ENCODE peak calls at places on chromosomes 4 and X, in seven cellular contexts. J is lower leg skin, T is adrenal gland, L is uterus, I is GM23338, C is nephron progenitor cell, Y is transverse colon. Z is an unnamed sample.

GRCh38 chrX:16807976-16808542 is 21.8 kb downstream of the TXLNG start:
- DNase-seq in I (no peak), T (no peak), L (peak), J (no peak), C (no peak), Y (peak), Z (no peak)

GRCh38 chrX:22758807-22759481 is 240.8 kb upstream of the DDX53 start:
- DNase-seq in I (no peak), J (no peak), Y (no peak), L (no peak), C (no peak), T (no peak), Z (no peak)

GRCh38 chr4:95267081-95267480 is 281.7 kb downstream of the UNC5C start:
- DNase-seq in Y (no peak), J (no peak), C (no peak), T (no peak), I (no peak), L (no peak), Z (no peak)

GRCh38 chr4:160009656-160010493 is 907.0 kb downstream of the RAPGEF2 start:
- DNase-seq in I (no peak), J (no peak), C (no peak), Y (no peak), L (no peak), T (no peak), Z (no peak)

GRCh38 chr4:183945741-183946140 is 40.6 kb downstream of the STOX2 start:
- DNase-seq in J (no peak), T (no peak), L (no peak), I (no peak), Y (no peak), C (no peak), Z (no peak)

GRCh38 chrX:53442322-53442631 is 8.1 kb upstream of the HSD17B10 start:
- DNase-seq in C (no peak), I (no peak), J (no peak), Y (no peak), L (no peak), T (no peak), Z (no peak)

GRCh38 chrX:85026170-85026569 is 22.5 kb downstream of the APOOL start:
- DNase-seq in Y (no peak), J (no peak), L (no peak), T (no peak), C (no peak), I (peak), Z (no peak)

GRCh38 chr4:40995850-40996249 is 218.5 kb downstream of the APBB2 start:
- DNase-seq in C (no peak), Y (no peak), T (no peak), L (no peak), I (no peak), J (no peak), Z (no peak)

GRCh38 chrX:112827292-112827903 is 13.2 kb downstream of the AMOT start:
- DNase-seq in L (no peak), T (no peak), C (no peak), Y (no peak), I (no peak), J (no peak), Z (no peak)

GRCh38 chrX:154750301-154751120 is at the start of gene GAB3:
- DNase-seq in C (peak), Y (peak), T (peak), L (no peak), I (peak), J (no peak), Z (peak)

GRCh38 chrX:67604979-67605703 is 61.3 kb downstream of the AR start:
- DNase-seq in Y (no peak), L (no peak), I (peak), J (no peak), C (no peak), T (no peak), Z (no peak)

GRCh38 chr4:94650690-94651089 is 107.1 kb upstream of the BMPR1B start:
- DNase-seq in I (no peak), Y (no peak), J (no peak), C (no peak), T (no peak), L (no peak), Z (no peak)

GRCh38 chr4:24794111-24794860 is 1.1 kb upstream of the SOD3 start:
- DNase-seq in C (no peak), L (peak), Y (peak), T (no peak), I (no peak), J (no peak), Z (no peak)

GRCh38 chrX:15566244-15566643 is 34.5 kb downstream of the ACE2 start:
- DNase-seq in I (peak), T (no peak), L (no peak), Y (no peak), J (no peak), C (no peak), Z (no peak)

GRCh38 chr4:145819246-145820181 is 119.1 kb downstream of the ZNF827 start:
- DNase-seq in T (no peak), C (no peak), I (no peak), L (no peak), J (no peak), Y (peak), Z (no peak)

GRCh38 chrX:68415289-68415688 is 18.0 kb downstream of the OPHN1 start:
- DNase-seq in J (no peak), T (peak), L (no peak), Y (no peak), C (no peak), I (no peak), Z (no peak)

GRCh38 chr4:101865501-101866062 is 75.1 kb downstream of the BANK1 start:
- DNase-seq in T (no peak), Y (no peak), I (no peak), J (no peak), C (no peak), L (no peak), Z (no peak)

GRCh38 chrX:8607326-8607725 is 124.6 kb downstream of the ANOS1 start:
- DNase-seq in Y (no peak), J (no peak), L (no peak), T (no peak), I (no peak), C (no peak), Z (no peak)

GRCh38 chrX:116749943-116750342 is 287.2 kb upstream of the CT83 start:
- DNase-seq in T (no peak), Y (no peak), C (no peak), J (no peak), L (no peak), I (no peak), Z (no peak)

GRCh38 chr4:80071643-80072606 is 1.1 kb downstream of the ANTXR2 start:
- DNase-seq in L (peak), T (peak), I (peak), Y (peak), C (peak), J (peak), Z (peak)

GRCh38 chrX:134935286-134935685 is 55.5 kb upstream of the SMIM10 start:
- DNase-seq in J (no peak), Y (no peak), T (no peak), L (no peak), C (no peak), I (no peak), Z (no peak)

GRCh38 chrX:19862634-19863236 is 24.7 kb downstream of the SH3KBP1 start:
- DNase-seq in T (no peak), Y (no peak), C (no peak), L (no peak), J (peak), I (peak), Z (no peak)

GRCh38 chr4:11404431-11404830 is 24.3 kb downstream of the HS3ST1 start:
- DNase-seq in T (no peak), C (no peak), J (no peak), L (no peak), Y (no peak), I (no peak), Z (no peak)

GRCh38 chr4:152138451-152138850 is 377.6 kb upstream of the GATB start:
- DNase-seq in C (no peak), T (no peak), I (no peak), Y (no peak), J (no peak), L (no peak), Z (no peak)

GRCh38 chr4:125316391-125316780 is 1.6 kb downstream of the FAT4 start:
- DNase-seq in J (peak), L (peak), I (peak), T (no peak), C (peak), Y (peak), Z (no peak)

GRCh38 chr4:184261246-184261645 is 43.6 kb upstream of the ENPP6 start:
- DNase-seq in J (no peak), T (no peak), Y (no peak), L (no peak), C (no peak), I (no peak), Z (no peak)

GRCh38 chrX:48854898-48855297 is 19.5 kb upstream of the PCSK1N start:
- DNase-seq in T (no peak), L (no peak), I (peak), C (no peak), Y (no peak), J (no peak), Z (no peak)

GRCh38 chr4:158801066-158801465 is 32.2 kb downstream of the FNIP2 start:
- DNase-seq in T (no peak), I (no peak), C (no peak), Y (peak), L (no peak), J (no peak), Z (no peak)

GRCh38 chr4:25467843-25468242 is 90.8 kb downstream of the ANAPC4 start:
- DNase-seq in L (no peak), J (no peak), C (no peak), Y (no peak), T (no peak), I (no peak), Z (no peak)

GRCh38 chr4:121485190-121485804 is 104.5 kb upstream of the QRFPR start:
- DNase-seq in L (no peak), C (no peak), Y (no peak), I (no peak), J (no peak), T (no peak), Z (no peak)

GRCh38 chr4:121822796-121823504 is 733 bp downstream of the CCNA2 start:
- DNase-seq in T (peak), L (peak), I (peak), C (peak), J (no peak), Y (peak), Z (no peak)

GRCh38 chrX:129161108-129161507 is 362.2 kb downstream of the SMARCA1 start:
- DNase-seq in C (no peak), Y (no peak), J (no peak), L (no peak), I (peak), T (no peak), Z (no peak)

GRCh38 chrX:100995469-100995868 is 26.0 kb downstream of the ARL13A start:
- DNase-seq in C (no peak), I (no peak), L (no peak), J (no peak), Y (no peak), T (no peak), Z (no peak)

GRCh38 chr4:1775731-1776500 is 17.2 kb upstream of the FGFR3 start:
- DNase-seq in L (no peak), Y (no peak), J (no peak), C (no peak), T (no peak), I (no peak), Z (no peak)

GRCh38 chr4:80092847-80093246 is 19.8 kb upstream of the ANTXR2 start:
- DNase-seq in J (no peak), I (no peak), T (no peak), C (no peak), L (no peak), Y (no peak), Z (no peak)

GRCh38 chr4:6777636-6778281 is 4.8 kb upstream of the KIAA0232 start:
- DNase-seq in C (no peak), L (no peak), J (no peak), T (no peak), Y (peak), I (no peak), Z (no peak)

GRCh38 chrX:28659269-28659668 is 72.0 kb downstream of the IL1RAPL1 start:
- DNase-seq in Y (no peak), I (peak), T (no peak), J (no peak), C (no peak), L (no peak), Z (no peak)

DNA sequence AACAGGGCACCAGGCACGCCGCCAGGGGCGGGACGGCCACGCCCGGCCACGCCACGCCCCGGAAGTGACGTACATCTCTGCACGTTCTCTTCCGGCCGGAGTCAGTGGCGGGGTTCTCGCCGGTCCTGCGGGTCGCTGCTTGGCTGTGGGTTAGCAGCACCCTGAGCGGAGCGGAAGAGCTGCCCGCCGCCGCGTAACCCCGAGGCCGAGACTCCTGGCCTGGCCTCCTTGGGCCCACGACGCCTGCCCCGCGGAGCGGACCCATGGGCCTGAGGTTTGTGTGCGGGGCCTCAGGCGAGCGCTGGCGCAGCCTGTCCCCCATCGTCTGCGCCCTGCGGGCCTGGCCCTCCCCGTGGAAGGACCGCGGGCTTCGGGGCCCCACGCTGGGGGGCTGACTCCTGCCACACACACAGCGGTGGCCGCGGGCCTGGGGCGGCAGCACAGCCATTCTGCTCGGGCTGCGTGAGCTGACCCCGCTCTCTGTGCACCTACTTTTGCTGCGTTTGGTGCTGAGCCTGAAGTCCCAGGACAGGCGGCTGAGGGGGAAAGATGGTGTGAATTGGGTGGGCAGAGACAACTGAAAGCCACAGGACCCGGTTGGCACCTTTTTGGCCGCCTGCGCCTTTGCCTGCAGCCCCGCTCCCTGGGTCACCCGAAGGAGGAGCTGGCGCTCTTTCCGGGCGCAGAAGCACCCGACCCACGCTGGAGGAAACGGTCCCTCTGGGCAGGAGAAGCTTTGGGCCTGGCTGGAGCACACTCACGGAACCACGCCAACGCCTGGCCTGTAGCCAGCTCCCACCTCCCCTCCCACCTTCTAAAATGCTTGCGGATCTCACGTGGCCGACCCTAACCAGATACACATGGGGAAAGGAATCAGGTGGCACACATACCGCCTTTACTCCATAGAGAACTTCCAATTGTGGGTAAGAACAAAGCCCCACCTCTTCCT is 28.1 kb downstream of the NOP14 start:
- DNase-seq in C (peak), J (peak), I (peak), T (peak), L (peak), Y (peak), Z (peak)
- TF ChIP-seq CTCF in C (no peak), J (no peak), I (no peak), T (no peak), L (no peak), Y (no peak), Z (no peak)

GRCh38 chr4:175891863-175892262 is 79.8 kb upstream of the GPM6A start:
- DNase-seq in C (no peak), I (peak), L (no peak), J (no peak), T (no peak), Y (no peak), Z (no peak)
- TF ChIP-seq CTCF in C (peak), I (peak), L (peak), J (no peak), T (peak), Y (no peak), Z (no peak)

GRCh38 chr4:112857461-112857860 is 192.0 kb upstream of the ANK2 start:
- DNase-seq in L (peak), J (no peak), C (no peak), Y (no peak), I (no peak), T (no peak), Z (no peak)

GRCh38 chr4:112855058-112855457 is 194.4 kb upstream of the ANK2 start:
- DNase-seq in C (no peak), J (no peak), Y (no peak), L (no peak), T (no peak), I (no peak), Z (no peak)

GRCh38 chr4:112852586-112852985 is 196.9 kb upstream of the ANK2 start:
- DNase-seq in J (no peak), C (no peak), I (no peak), Y (no peak), L (no peak), T (no peak), Z (no peak)

GRCh38 chr4:112854420-112854819 is 195.0 kb upstream of the ANK2 start:
- DNase-seq in L (no peak), J (no peak), C (no peak), Y (no peak), I (no peak), T (no peak), Z (no peak)

DNA sequence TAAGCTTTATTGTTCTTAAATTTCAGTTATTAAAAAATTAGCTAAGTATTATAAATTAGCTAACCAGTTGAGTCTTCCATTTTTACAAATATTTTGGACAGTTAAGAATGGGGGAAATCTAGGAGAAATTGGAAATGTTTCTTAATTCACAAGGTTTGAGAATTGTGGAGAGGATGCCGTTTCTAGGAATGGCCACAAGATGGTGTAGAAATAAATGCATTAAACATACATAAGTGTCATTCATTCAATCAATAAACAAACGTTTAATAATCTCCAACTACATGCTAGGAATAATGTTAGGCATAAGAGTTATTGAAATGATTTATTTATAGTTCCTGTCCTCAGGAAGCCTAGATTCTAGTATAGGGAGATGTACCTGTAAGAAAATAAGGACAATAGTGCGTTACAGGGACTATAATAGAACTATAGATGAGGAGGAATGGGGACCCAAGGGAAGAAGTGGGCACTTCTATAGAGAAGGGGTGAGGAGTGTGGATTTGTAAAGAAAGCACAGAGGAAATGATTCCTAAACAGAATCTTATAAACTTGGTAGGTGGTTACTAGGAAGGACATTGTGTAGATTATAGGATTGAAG is 195.7 kb upstream of the ANK2 start:
- DNase-seq in L (no peak), T (no peak), I (peak), Y (no peak), J (no peak), C (no peak), Z (no peak)
- TF ChIP-seq CTCF in L (peak), T (peak), I (peak), Y (peak), J (no peak), C (peak), Z (no peak)

DNA sequence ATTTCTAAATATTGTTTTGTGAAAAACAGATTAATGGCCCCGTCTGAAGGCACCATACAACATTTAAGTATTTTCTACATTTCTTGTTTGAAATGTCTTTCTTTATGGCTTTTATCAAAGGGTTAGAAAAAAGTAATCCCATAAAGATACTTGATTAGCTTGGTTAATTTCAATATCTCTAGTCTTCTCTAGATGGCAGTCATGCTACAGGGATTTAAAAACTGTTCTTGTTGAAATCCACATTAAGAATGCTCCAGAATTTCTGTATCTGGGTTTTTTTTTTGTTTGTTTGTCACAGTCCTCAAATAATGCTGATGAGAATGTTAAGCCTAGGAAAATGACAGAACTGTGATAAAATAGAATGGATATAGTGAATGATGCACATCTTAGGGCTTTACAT is 109.0 kb upstream of the AADAT start:
- DNase-seq in T (no peak), L (no peak), C (no peak), Y (no peak), I (peak), J (no peak), Z (no peak)
- TF ChIP-seq CTCF in T (no peak), L (no peak), C (no peak), Y (no peak), I (no peak), J (no peak), Z (no peak)

DNA sequence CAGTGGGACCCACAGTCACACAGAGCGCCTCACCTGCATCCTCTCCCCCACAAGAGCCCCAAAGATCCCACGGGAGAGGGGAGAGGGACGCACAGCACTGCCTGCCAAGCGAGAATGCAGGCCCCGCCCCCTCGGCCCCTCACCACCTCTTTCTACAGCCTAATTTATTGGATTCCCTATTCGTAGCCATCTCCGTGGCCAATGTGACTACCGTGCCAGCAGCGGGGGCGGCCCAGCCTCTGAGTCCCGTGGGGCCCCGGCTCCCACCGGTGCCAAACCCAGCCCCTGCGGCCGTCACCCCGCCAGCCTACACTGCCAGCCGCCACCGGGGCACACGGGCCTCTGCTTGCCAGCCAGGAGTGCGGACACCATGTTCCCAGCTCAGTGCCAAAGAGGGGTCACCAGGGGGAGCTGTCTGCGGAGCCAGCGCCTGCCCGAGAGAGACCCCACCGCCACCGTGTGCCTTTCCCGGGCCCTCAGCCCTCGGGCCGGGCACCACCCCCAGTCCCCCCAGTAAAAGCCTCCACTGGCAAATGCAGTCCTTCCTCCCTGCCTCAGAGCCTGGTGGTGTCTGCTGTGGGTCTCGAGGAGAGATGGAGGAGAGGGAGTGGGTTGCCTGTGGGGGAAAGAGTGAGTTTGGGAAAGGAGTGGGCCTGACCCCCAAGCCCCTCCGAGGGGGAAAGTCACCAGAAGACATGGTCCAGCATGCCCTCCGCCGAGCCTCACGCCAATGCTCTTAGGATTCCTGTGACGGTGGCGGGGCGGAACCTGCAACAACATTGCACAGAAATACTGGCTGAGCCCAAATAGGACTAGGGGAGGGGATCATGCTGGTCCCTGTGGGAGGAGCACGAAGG is 19.6 kb upstream of the PLXNB3 start:
- DNase-seq in L (no peak), I (peak), Y (no peak), C (peak), J (peak), T (peak), Z (no peak)
- TF ChIP-seq CTCF in L (no peak), I (peak), Y (peak), C (no peak), J (no peak), T (no peak), Z (no peak)

GRCh38 chr4:116362603-116363002 is 722.8 kb downstream of the TRAM1L1 start:
- DNase-seq in Y (no peak), I (no peak), C (no peak), T (no peak), J (no peak), L (no peak), Z (no peak)
- TF ChIP-seq CTCF in Y (no peak), I (no peak), C (no peak), T (no peak), J (no peak), L (no peak), Z (no peak)

Z was measured in activated B cell treated with CpG ODN at 0.5 μM for 24 hours.